ENCODE peak calls at places on chromosomes 13 and 19, in nine cellular contexts. One of them, this sample, is unnamed.

GRCh38 chr13:74256969-74257368 is 122.8 kb upstream of the KLF12 start:
- DNase-seq in neural crest cell: no peak
- DNase-seq in stimulated activated CD4-positive, alpha-beta T cell treated with anti-CD3 and anti-CD28 coated beads, Interleukin-1b, Interleukin-23, amount 100 ng/mL, for 1 hour: no peak
- DNase-seq in activated naive CD8-positive, alpha-beta T cell treated with anti-CD3 and anti-CD28 coated beads, Interleukin-2, amount 50 U/mL, for 16 hours: no peak
- DNase-seq in activated CD4-positive, alpha-beta T cell treated with anti-CD3 and anti-CD28 coated beads for 1 hour: no peak
- DNase-seq in sigmoid colon: no peak
- DNase-seq in lung: no peak
- DNase-seq in H7: no peak
- DNase-seq in activated CD4-positive, CD25-positive, alpha-beta regulatory T cell treated with anti-CD3 and anti-CD28 coated beads, Interleukin-2, amount 50 U/mL, for 16 hours: no peak
- DNase-seq in this sample: peak

GRCh38 chr13:45595968-45596367 is 19.6 kb downstream of the ERICH6B start:
- DNase-seq in lung: no peak
- DNase-seq in H7: no peak
- DNase-seq in stimulated activated CD4-positive, alpha-beta T cell treated with anti-CD3 and anti-CD28 coated beads, Interleukin-1b, Interleukin-23, amount 100 ng/mL, for 1 hour: no peak
- DNase-seq in activated CD4-positive, alpha-beta T cell treated with anti-CD3 and anti-CD28 coated beads for 1 hour: no peak
- DNase-seq in sigmoid colon: no peak
- DNase-seq in neural crest cell: no peak
- DNase-seq in activated CD4-positive, CD25-positive, alpha-beta regulatory T cell treated with anti-CD3 and anti-CD28 coated beads, Interleukin-2, amount 50 U/mL, for 16 hours: no peak
- DNase-seq in activated naive CD8-positive, alpha-beta T cell treated with anti-CD3 and anti-CD28 coated beads, Interleukin-2, amount 50 U/mL, for 16 hours: no peak
- DNase-seq in this sample: no peak

GRCh38 chr13:106471957-106472543 is 63.4 kb downstream of the EFNB2 start:
- DNase-seq in activated naive CD8-positive, alpha-beta T cell treated with anti-CD3 and anti-CD28 coated beads, Interleukin-2, amount 50 U/mL, for 16 hours: no peak
- DNase-seq in lung: peak
- DNase-seq in stimulated activated CD4-positive, alpha-beta T cell treated with anti-CD3 and anti-CD28 coated beads, Interleukin-1b, Interleukin-23, amount 100 ng/mL, for 1 hour: no peak
- DNase-seq in neural crest cell: no peak
- DNase-seq in activated CD4-positive, alpha-beta T cell treated with anti-CD3 and anti-CD28 coated beads for 1 hour: no peak
- DNase-seq in H7: peak
- DNase-seq in activated CD4-positive, CD25-positive, alpha-beta regulatory T cell treated with anti-CD3 and anti-CD28 coated beads, Interleukin-2, amount 50 U/mL, for 16 hours: no peak
- DNase-seq in sigmoid colon: peak
- DNase-seq in this sample: peak

GRCh38 chr13:33678906-33679657 is 138.9 kb upstream of the RFC3 start:
- DNase-seq in activated naive CD8-positive, alpha-beta T cell treated with anti-CD3 and anti-CD28 coated beads, Interleukin-2, amount 50 U/mL, for 16 hours: no peak
- DNase-seq in stimulated activated CD4-positive, alpha-beta T cell treated with anti-CD3 and anti-CD28 coated beads, Interleukin-1b, Interleukin-23, amount 100 ng/mL, for 1 hour: peak
- DNase-seq in neural crest cell: peak
- DNase-seq in H7: peak
- DNase-seq in sigmoid colon: peak
- DNase-seq in activated CD4-positive, alpha-beta T cell treated with anti-CD3 and anti-CD28 coated beads for 1 hour: peak
- DNase-seq in lung: peak
- DNase-seq in activated CD4-positive, CD25-positive, alpha-beta regulatory T cell treated with anti-CD3 and anti-CD28 coated beads, Interleukin-2, amount 50 U/mL, for 16 hours: peak
- DNase-seq in this sample: peak

GRCh38 chr13:113972451-113973217 is 1.2 kb downstream of the C13orf46 start:
- DNase-seq in activated naive CD8-positive, alpha-beta T cell treated with anti-CD3 and anti-CD28 coated beads, Interleukin-2, amount 50 U/mL, for 16 hours: no peak
- DNase-seq in activated CD4-positive, CD25-positive, alpha-beta regulatory T cell treated with anti-CD3 and anti-CD28 coated beads, Interleukin-2, amount 50 U/mL, for 16 hours: no peak
- DNase-seq in lung: no peak
- DNase-seq in activated CD4-positive, alpha-beta T cell treated with anti-CD3 and anti-CD28 coated beads for 1 hour: no peak
- DNase-seq in neural crest cell: no peak
- DNase-seq in stimulated activated CD4-positive, alpha-beta T cell treated with anti-CD3 and anti-CD28 coated beads, Interleukin-1b, Interleukin-23, amount 100 ng/mL, for 1 hour: no peak
- DNase-seq in sigmoid colon: peak
- DNase-seq in H7: peak
- DNase-seq in this sample: no peak

GRCh38 chr19:19459707-19460251 is 54.3 kb downstream of the GATAD2A start:
- DNase-seq in activated CD4-positive, alpha-beta T cell treated with anti-CD3 and anti-CD28 coated beads for 1 hour: peak
- DNase-seq in H7: no peak
- DNase-seq in activated naive CD8-positive, alpha-beta T cell treated with anti-CD3 and anti-CD28 coated beads, Interleukin-2, amount 50 U/mL, for 16 hours: no peak
- DNase-seq in neural crest cell: no peak
- DNase-seq in sigmoid colon: no peak
- DNase-seq in lung: no peak
- DNase-seq in activated CD4-positive, CD25-positive, alpha-beta regulatory T cell treated with anti-CD3 and anti-CD28 coated beads, Interleukin-2, amount 50 U/mL, for 16 hours: peak
- DNase-seq in stimulated activated CD4-positive, alpha-beta T cell treated with anti-CD3 and anti-CD28 coated beads, Interleukin-1b, Interleukin-23, amount 100 ng/mL, for 1 hour: no peak
- DNase-seq in this sample: peak

GRCh38 chr19:10085641-10086031 is 481 bp upstream of the SHFL start:
- DNase-seq in stimulated activated CD4-positive, alpha-beta T cell treated with anti-CD3 and anti-CD28 coated beads, Interleukin-1b, Interleukin-23, amount 100 ng/mL, for 1 hour: no peak
- DNase-seq in activated naive CD8-positive, alpha-beta T cell treated with anti-CD3 and anti-CD28 coated beads, Interleukin-2, amount 50 U/mL, for 16 hours: no peak
- DNase-seq in activated CD4-positive, CD25-positive, alpha-beta regulatory T cell treated with anti-CD3 and anti-CD28 coated beads, Interleukin-2, amount 50 U/mL, for 16 hours: no peak
- DNase-seq in lung: no peak
- DNase-seq in neural crest cell: no peak
- DNase-seq in H7: no peak
- DNase-seq in activated CD4-positive, alpha-beta T cell treated with anti-CD3 and anti-CD28 coated beads for 1 hour: no peak
- DNase-seq in sigmoid colon: no peak
- DNase-seq in this sample: peak

GRCh38 chr19:48826606-48827020 is 9.7 kb downstream of the HSD17B14 start:
- DNase-seq in H7: peak
- DNase-seq in activated CD4-positive, alpha-beta T cell treated with anti-CD3 and anti-CD28 coated beads for 1 hour: no peak
- DNase-seq in activated CD4-positive, CD25-positive, alpha-beta regulatory T cell treated with anti-CD3 and anti-CD28 coated beads, Interleukin-2, amount 50 U/mL, for 16 hours: no peak
- DNase-seq in neural crest cell: no peak
- DNase-seq in activated naive CD8-positive, alpha-beta T cell treated with anti-CD3 and anti-CD28 coated beads, Interleukin-2, amount 50 U/mL, for 16 hours: no peak
- DNase-seq in sigmoid colon: no peak
- DNase-seq in stimulated activated CD4-positive, alpha-beta T cell treated with anti-CD3 and anti-CD28 coated beads, Interleukin-1b, Interleukin-23, amount 100 ng/mL, for 1 hour: no peak
- DNase-seq in lung: peak
- DNase-seq in this sample: no peak

GRCh38 chr13:101579291-101579802 is 126.9 kb downstream of the ITGBL1 start:
- DNase-seq in lung: no peak
- DNase-seq in activated CD4-positive, CD25-positive, alpha-beta regulatory T cell treated with anti-CD3 and anti-CD28 coated beads, Interleukin-2, amount 50 U/mL, for 16 hours: no peak
- DNase-seq in stimulated activated CD4-positive, alpha-beta T cell treated with anti-CD3 and anti-CD28 coated beads, Interleukin-1b, Interleukin-23, amount 100 ng/mL, for 1 hour: no peak
- DNase-seq in H7: no peak
- DNase-seq in activated naive CD8-positive, alpha-beta T cell treated with anti-CD3 and anti-CD28 coated beads, Interleukin-2, amount 50 U/mL, for 16 hours: no peak
- DNase-seq in sigmoid colon: no peak
- DNase-seq in activated CD4-positive, alpha-beta T cell treated with anti-CD3 and anti-CD28 coated beads for 1 hour: no peak
- DNase-seq in neural crest cell: no peak
- DNase-seq in this sample: peak

GRCh38 chr13:41916173-41916954 is 44.5 kb downstream of the VWA8 start:
- DNase-seq in neural crest cell: no peak
- DNase-seq in activated CD4-positive, alpha-beta T cell treated with anti-CD3 and anti-CD28 coated beads for 1 hour: no peak
- DNase-seq in stimulated activated CD4-positive, alpha-beta T cell treated with anti-CD3 and anti-CD28 coated beads, Interleukin-1b, Interleukin-23, amount 100 ng/mL, for 1 hour: no peak
- DNase-seq in H7: no peak
- DNase-seq in sigmoid colon: no peak
- DNase-seq in lung: no peak
- DNase-seq in activated naive CD8-positive, alpha-beta T cell treated with anti-CD3 and anti-CD28 coated beads, Interleukin-2, amount 50 U/mL, for 16 hours: no peak
- DNase-seq in activated CD4-positive, CD25-positive, alpha-beta regulatory T cell treated with anti-CD3 and anti-CD28 coated beads, Interleukin-2, amount 50 U/mL, for 16 hours: no peak
- DNase-seq in this sample: peak